ENCODE peak calls at places on chromosomes 7 and 10, in six cellular contexts. F, N, D, V, B and G are unnamed samples. For H3K9me3, the result is how much of the 10 kb centered on the place peaks cover.

GRCh38 chr7:97006951-97007861 is 1.9 kb downstream of the DLX6 start:
- DNase-seq in V (no peak), F (no peak), B (no peak), N (no peak), D (peak), G (no peak)

GRCh38 chr10:6999232-6999925 is 411.5 kb downstream of the SFMBT2 start:
- DNase-seq in F (no peak), N (no peak), D (no peak), V (no peak), B (no peak), G (no peak)

GRCh38 chr10:79248341-79248931 is 98.8 kb upstream of the PPIF start:
- DNase-seq in D (no peak), F (no peak), B (no peak), N (peak), V (no peak), G (no peak)

GRCh38 chr7:118153551-118154177 is 30.3 kb upstream of the LSM8 start:
- DNase-seq in F (peak), N (peak), B (peak), D (peak), V (peak), G (peak)

GRCh38 chr10:88804083-88804812 is 1.7 kb downstream of the LIPM start:
- DNase-seq in B (no peak), N (no peak), F (no peak), V (no peak), D (peak), G (no peak)

GRCh38 chr10:87559392-87559791 is 54.7 kb downstream of the MINPP1 start:
- DNase-seq in N (no peak), F (no peak), D (peak), B (no peak), V (no peak), G (peak)

GRCh38 chr10:63670291-63670898 is 149.2 kb downstream of the REEP3 start:
- DNase-seq in B (peak), F (no peak), V (no peak), N (no peak), D (peak), G (peak)

GRCh38 chr10:102396251-102396650 is 746 bp downstream of the NFKB2 start:
- DNase-seq in D (no peak), V (no peak), F (no peak), N (no peak), B (no peak), G (no peak)

GRCh38 chr10:74799840-74800239 is 26.6 kb upstream of the KAT6B start:
- DNase-seq in B (peak), D (no peak), F (peak), N (no peak), V (peak), G (no peak)

GRCh38 chr10:60942604-60943269 is 1.2 kb downstream of the RHOBTB1 start:
- DNase-seq in B (peak), N (peak), V (peak), F (no peak), D (no peak), G (no peak)

GRCh38 chr7:131071786-131072504 is 255.7 kb upstream of the MKLN1 start:
- DNase-seq in V (peak), F (peak), B (peak), N (no peak), D (no peak), G (no peak)

GRCh38 chr7:110148054-110148453 is 942.9 kb upstream of the LRRN3 start:
- DNase-seq in V (no peak), F (no peak), N (no peak), B (no peak), D (no peak), G (no peak)

GRCh38 chr10:1404953-1405260 is 332.4 kb downstream of the ADARB2 start:
- DNase-seq in V (no peak), B (no peak), N (no peak), D (peak), F (no peak), G (no peak)

GRCh38 chr7:117830422-117830954 is 42.8 kb downstream of the CTTNBP2 start:
- DNase-seq in V (no peak), B (no peak), F (no peak), D (no peak), N (no peak), G (no peak)

GRCh38 chr10:76021391-76021790 is 590.0 kb downstream of the LRMDA start:
- DNase-seq in V (no peak), D (no peak), B (no peak), N (no peak), F (no peak), G (no peak)

GRCh38 chr7:135616136-135616535 is 46.2 kb upstream of the STMP1 start:
- DNase-seq in N (no peak), F (no peak), D (no peak), V (peak), B (peak), G (no peak)

GRCh38 chr10:36704124-36704523 is 421.3 kb upstream of the ANKRD30A start:
- DNase-seq in F (no peak), V (no peak), B (no peak), N (no peak), D (no peak), G (no peak)

GRCh38 chr7:116530107-116530820 is 5.4 kb downstream of the CAV1 start:
- DNase-seq in F (no peak), V (no peak), D (no peak), N (no peak), B (no peak), G (no peak)

GRCh38 chr7:131625817-131626372 is 69.5 kb upstream of the PODXL start:
- DNase-seq in D (peak), B (peak), F (peak), V (peak), N (no peak), G (peak)

GRCh38 chr7:158976849-158977593 is 120.7 kb downstream of the DYNC2I1 start:
- DNase-seq in B (peak), D (peak), N (peak), V (peak), F (peak), G (peak)

GRCh38 chr7:38222481-38223096 is 44.5 kb downstream of the STARD3NL start:
- DNase-seq in B (peak), D (no peak), V (peak), N (peak), F (peak), G (peak)

GRCh38 chr7:26078437-26079362 is 73.3 kb upstream of the NFE2L3 start:
- DNase-seq in B (peak), F (peak), N (peak), D (peak), V (no peak), G (peak)
- H3K4me3 ChIP-seq in B (no peak), F (no peak), N (no peak), D (no peak), V (no peak), G (no peak)

GRCh38 chr10:109106604-109107003 is 816.7 kb downstream of the XPNPEP1 start:
- DNase-seq in D (no peak), V (no peak), B (no peak), F (no peak), N (no peak), G (no peak)

GRCh38 chr10:109105725-109106124 is 817.6 kb downstream of the XPNPEP1 start:
- DNase-seq in F (no peak), B (no peak), N (no peak), D (no peak), V (no peak), G (no peak)

GRCh38 chr10:109104806-109105205 is 818.5 kb downstream of the XPNPEP1 start:
- DNase-seq in V (no peak), D (no peak), F (no peak), N (no peak), B (no peak), G (no peak)

GRCh38 chr10:109103278-109103677 is 820.0 kb downstream of the XPNPEP1 start:
- DNase-seq in F (no peak), V (no peak), N (no peak), B (no peak), D (no peak), G (no peak)
- H3K9me3 ChIP-seq in F (under half), V (under half), N (under half), B (under half), D (half or more), G (under half)

DNA sequence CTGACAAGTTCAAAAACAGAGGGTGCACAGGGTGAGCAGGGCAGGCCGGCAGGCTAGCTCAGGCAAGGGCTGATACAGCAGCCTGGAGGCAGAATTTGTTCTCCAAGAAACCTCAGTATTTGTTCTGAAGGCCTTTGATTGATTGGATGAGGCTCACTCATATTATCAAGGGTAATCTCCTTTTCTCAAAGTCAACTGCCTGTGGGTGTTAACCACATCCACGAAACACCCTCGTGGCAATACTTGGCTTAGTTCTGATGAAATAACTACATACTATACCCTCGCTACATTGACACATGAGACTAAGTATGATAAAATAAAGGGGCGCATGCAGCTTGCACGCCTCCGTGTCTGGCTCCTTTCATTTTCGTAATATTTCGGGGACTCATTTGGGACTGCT is 4.4 kb upstream of the PPP2R2D start:
- DNase-seq in D (no peak), N (no peak), B (no peak), V (no peak), F (no peak), G (no peak)
- H3K9ac ChIP-seq in D (no peak), N (no peak), B (no peak), V (no peak), F (no peak), G (no peak)

DNA sequence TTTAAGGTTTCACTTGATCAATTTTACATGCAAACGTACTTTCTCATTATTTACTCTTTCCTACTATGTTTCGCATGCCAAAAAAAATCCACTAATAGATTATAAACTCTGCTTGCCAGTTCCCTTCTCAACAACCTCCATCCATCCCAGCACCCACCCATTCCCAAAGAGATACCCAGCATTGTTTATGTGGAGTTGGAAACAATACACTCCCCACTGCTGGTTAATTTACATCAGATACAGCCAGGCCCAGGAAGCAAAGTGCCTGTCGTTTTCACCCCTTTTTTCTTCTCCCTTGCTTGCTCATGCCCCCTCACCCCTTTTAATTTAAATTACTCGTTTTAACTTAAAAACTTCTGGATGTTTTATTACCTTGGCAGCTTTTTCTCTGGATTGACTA is 59.9 kb downstream of the HIBADH start:
- DNase-seq in D (peak), N (no peak), F (no peak), B (no peak), V (no peak), G (peak)
- H3K4me3 ChIP-seq in D (peak), N (no peak), F (no peak), B (no peak), V (no peak), G (no peak)

GRCh38 chr10:133554600-133554999 is 10.8 kb downstream of the SYCE1 start:
- DNase-seq in B (no peak), D (no peak), N (no peak), F (no peak), V (no peak), G (no peak)

GRCh38 chr10:133559216-133559615 is 6.2 kb downstream of the SYCE1 start:
- DNase-seq in N (no peak), F (no peak), B (no peak), V (no peak), D (no peak), G (no peak)

GRCh38 chr10:133555521-133555920 is 9.9 kb downstream of the SYCE1 start:
- DNase-seq in V (no peak), N (no peak), B (no peak), F (no peak), D (no peak), G (no peak)
- H3K9me3 ChIP-seq in V (under half), N (under half), B (under half), F (under half), D (under half), G (under half)

GRCh38 chr10:5292196-5292735 is 72.5 kb upstream of the UCN3 start:
- DNase-seq in F (no peak), D (no peak), V (no peak), B (no peak), N (peak), G (no peak)
- H3K9ac ChIP-seq in F (peak), D (no peak), V (no peak), B (peak), N (no peak), G (no peak)